ENCODE peak calls at places on chromosome 4, in eight cellular contexts. One of them, this sample, is unnamed.

GRCh38 chr4:52843958-52844357 is 18.2 kb upstream of the RASL11B start:
- DNase-seq in mesendoderm: no peak
- DNase-seq in HCT116: no peak
- DNase-seq in transverse colon: no peak
- DNase-seq in naive thymus-derived CD4-positive, alpha-beta T cell: no peak
- DNase-seq in pancreas: no peak
- DNase-seq in mammary epithelial cell: no peak
- DNase-seq in breast epithelium: no peak
- DNase-seq in this sample: no peak

GRCh38 chr4:151012836-151013235 is 2.2 kb downstream of the LRBA start:
- DNase-seq in mesendoderm: peak; percentile 60
- DNase-seq in HCT116: peak; percentile 7
- DNase-seq in transverse colon: peak; percentile 51
- DNase-seq in naive thymus-derived CD4-positive, alpha-beta T cell: no peak
- DNase-seq in pancreas: no peak
- DNase-seq in mammary epithelial cell: peak; percentile 59
- DNase-seq in breast epithelium: no peak
- DNase-seq in this sample: no peak

GRCh38 chr4:68074397-68074796 is 55.3 kb downstream of the TMPRSS11F start:
- DNase-seq in mesendoderm: peak; percentile 54
- DNase-seq in HCT116: no peak
- DNase-seq in transverse colon: no peak
- DNase-seq in naive thymus-derived CD4-positive, alpha-beta T cell: no peak
- DNase-seq in pancreas: no peak
- DNase-seq in mammary epithelial cell: peak; percentile 83
- DNase-seq in breast epithelium: no peak
- DNase-seq in this sample: no peak

GRCh38 chr4:149065753-149066152 is 623.5 kb upstream of the NR3C2 start:
- DNase-seq in mesendoderm: peak; percentile 33
- DNase-seq in HCT116: no peak
- DNase-seq in transverse colon: no peak
- DNase-seq in naive thymus-derived CD4-positive, alpha-beta T cell: no peak
- DNase-seq in pancreas: no peak
- DNase-seq in mammary epithelial cell: no peak
- DNase-seq in breast epithelium: no peak
- DNase-seq in this sample: peak; percentile 2

GRCh38 chr4:2417765-2418651 is at the start of gene ZFYVE28:
- DNase-seq in mesendoderm: no peak
- DNase-seq in HCT116: no peak
- DNase-seq in transverse colon: no peak
- DNase-seq in naive thymus-derived CD4-positive, alpha-beta T cell: no peak
- DNase-seq in pancreas: peak; percentile 87
- DNase-seq in mammary epithelial cell: peak; percentile 23
- DNase-seq in breast epithelium: no peak
- DNase-seq in this sample: no peak

GRCh38 chr4:152164561-152164960 is 371.3 kb downstream of the FBXW7 start:
- DNase-seq in mesendoderm: peak; percentile 75
- DNase-seq in HCT116: no peak
- DNase-seq in transverse colon: no peak
- DNase-seq in naive thymus-derived CD4-positive, alpha-beta T cell: no peak
- DNase-seq in pancreas: no peak
- DNase-seq in mammary epithelial cell: peak; percentile 23
- DNase-seq in breast epithelium: no peak
- DNase-seq in this sample: no peak

GRCh38 chr4:138222041-138222440 is 20.1 kb downstream of the SLC7A11 start:
- DNase-seq in mesendoderm: no peak
- DNase-seq in HCT116: no peak
- DNase-seq in transverse colon: no peak
- DNase-seq in naive thymus-derived CD4-positive, alpha-beta T cell: no peak
- DNase-seq in pancreas: no peak
- DNase-seq in mammary epithelial cell: no peak
- DNase-seq in breast epithelium: no peak
- DNase-seq in this sample: no peak

GRCh38 chr4:89619230-89619962 is 217.6 kb downstream of the SNCA start:
- DNase-seq in mesendoderm: no peak
- DNase-seq in HCT116: no peak
- DNase-seq in transverse colon: no peak
- DNase-seq in naive thymus-derived CD4-positive, alpha-beta T cell: no peak
- DNase-seq in pancreas: no peak
- DNase-seq in mammary epithelial cell: no peak
- DNase-seq in breast epithelium: no peak
- DNase-seq in this sample: no peak

GRCh38 chr4:74038161-74039064 is at the start of gene CXCL3:
- DNase-seq in mesendoderm: peak; percentile 67
- DNase-seq in HCT116: no peak
- DNase-seq in transverse colon: peak; percentile 86
- DNase-seq in naive thymus-derived CD4-positive, alpha-beta T cell: no peak
- DNase-seq in pancreas: peak; percentile 89
- DNase-seq in mammary epithelial cell: peak; percentile 94
- DNase-seq in breast epithelium: peak; percentile 53
- DNase-seq in this sample: no peak

GRCh38 chr4:73853246-73853704 is at the start of gene PF4V1:
- DNase-seq in mesendoderm: peak; percentile 13
- DNase-seq in HCT116: no peak
- DNase-seq in transverse colon: peak; percentile 22
- DNase-seq in naive thymus-derived CD4-positive, alpha-beta T cell: no peak
- DNase-seq in pancreas: peak; percentile 65
- DNase-seq in mammary epithelial cell: no peak
- DNase-seq in breast epithelium: no peak
- DNase-seq in this sample: no peak

DNA sequence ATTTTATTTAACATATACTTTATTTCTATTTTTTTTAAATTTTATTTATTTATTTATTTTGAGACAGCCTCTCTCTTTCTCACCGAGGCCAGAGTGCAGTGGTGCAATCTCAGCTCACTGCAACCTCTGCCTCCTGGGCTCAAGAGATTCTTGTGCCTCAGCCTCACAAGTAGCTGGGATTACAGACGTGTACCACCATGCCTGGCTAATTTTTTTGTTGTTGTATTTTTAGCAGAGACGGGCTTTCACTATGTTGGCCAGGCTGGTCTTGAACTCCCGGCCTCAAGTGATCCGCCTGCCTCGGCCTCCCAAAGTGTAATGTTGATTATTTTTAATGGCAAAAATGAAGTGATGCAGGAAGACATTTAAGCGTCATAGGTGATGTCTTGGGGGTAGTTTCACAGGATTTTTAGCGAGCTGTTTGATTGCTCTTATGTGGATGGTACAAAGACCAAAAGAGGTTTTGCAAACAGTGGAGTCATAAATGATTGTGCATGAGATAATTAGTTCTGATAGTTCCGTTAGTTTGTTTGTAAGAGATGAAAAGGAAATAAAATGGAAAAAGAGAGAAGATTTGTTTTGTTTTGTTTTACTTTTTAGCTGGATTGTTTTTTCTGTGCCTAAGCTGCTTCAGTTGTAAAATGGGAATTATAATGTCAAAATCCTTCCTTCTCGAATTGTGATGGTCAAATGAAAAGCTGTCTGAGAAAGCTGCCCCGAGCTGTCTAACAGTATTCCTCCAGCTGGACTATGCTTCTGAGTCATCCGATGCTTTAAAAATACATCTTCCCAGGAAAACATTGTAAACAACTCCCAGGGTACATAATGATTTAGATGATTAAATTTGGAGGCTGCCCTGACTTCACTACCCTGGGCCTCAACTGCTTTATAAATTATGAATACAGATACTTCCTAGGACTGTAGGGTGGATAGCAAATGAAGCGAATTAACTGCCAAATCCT is 14.7 kb downstream of the RHOH start:
- DNase-seq in mesendoderm: no peak
- DNase-seq in HCT116: no peak
- DNase-seq in transverse colon: no peak
- DNase-seq in naive thymus-derived CD4-positive, alpha-beta T cell: no peak
- DNase-seq in pancreas: no peak
- DNase-seq in mammary epithelial cell: no peak
- DNase-seq in breast epithelium: no peak
- DNase-seq in this sample: no peak
- H3K27ac ChIP-seq in mesendoderm: no peak overlapping the region
- H3K27ac ChIP-seq in HCT116: no peak overlapping the region
- H3K27ac ChIP-seq in transverse colon: no peak overlapping the region
- H3K27ac ChIP-seq in naive thymus-derived CD4-positive, alpha-beta T cell: peak overlapping the region; percentile 100
- H3K27ac ChIP-seq in pancreas: no peak overlapping the region
- H3K27ac ChIP-seq in mammary epithelial cell: no peak overlapping the region
- H3K27ac ChIP-seq in breast epithelium: no peak overlapping the region
- H3K27ac ChIP-seq in this sample: no peak overlapping the region

GRCh38 chr4:7104366-7105031 is 36.6 kb upstream of the GRPEL1 start:
- DNase-seq in mesendoderm: no peak
- DNase-seq in HCT116: no peak
- DNase-seq in transverse colon: no peak
- DNase-seq in naive thymus-derived CD4-positive, alpha-beta T cell: no peak
- DNase-seq in pancreas: no peak
- DNase-seq in mammary epithelial cell: no peak
- DNase-seq in breast epithelium: no peak
- DNase-seq in this sample: no peak
- H3K27ac ChIP-seq in mesendoderm: no peak overlapping the region
- H3K27ac ChIP-seq in HCT116: no peak overlapping the region
- H3K27ac ChIP-seq in transverse colon: peak overlapping the region; percentile 91
- H3K27ac ChIP-seq in naive thymus-derived CD4-positive, alpha-beta T cell: no peak overlapping the region
- H3K27ac ChIP-seq in pancreas: no peak overlapping the region
- H3K27ac ChIP-seq in mammary epithelial cell: no peak overlapping the region
- H3K27ac ChIP-seq in breast epithelium: no peak overlapping the region
- H3K27ac ChIP-seq in this sample: no peak overlapping the region

DNA sequence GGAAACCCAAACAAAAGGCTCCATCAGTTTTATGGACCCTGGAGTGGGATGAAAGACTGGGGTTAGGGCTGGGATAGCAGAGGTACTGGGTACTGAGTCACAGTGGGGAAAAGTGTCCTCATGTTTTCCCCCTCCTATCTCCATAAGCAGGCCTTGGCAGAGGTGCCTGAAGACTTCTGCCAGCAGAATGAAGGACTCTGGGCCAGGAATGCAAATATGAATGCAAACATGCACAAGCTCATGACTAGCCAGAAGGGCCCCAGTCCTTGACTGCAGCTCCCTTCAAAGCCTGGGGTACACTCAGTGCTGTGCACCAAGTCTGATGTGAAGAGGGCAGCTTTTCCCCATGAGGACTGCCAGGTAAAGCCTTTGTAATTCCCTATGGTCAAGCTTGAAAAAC is 1512.1 kb downstream of the ARAP2 start:
- DNase-seq in mesendoderm: no peak
- DNase-seq in HCT116: no peak
- DNase-seq in transverse colon: no peak
- DNase-seq in naive thymus-derived CD4-positive, alpha-beta T cell: no peak
- DNase-seq in pancreas: no peak
- DNase-seq in mammary epithelial cell: no peak
- DNase-seq in breast epithelium: no peak
- DNase-seq in this sample: no peak
- H3K27ac ChIP-seq in mesendoderm: no peak overlapping the region
- H3K27ac ChIP-seq in HCT116: no peak overlapping the region
- H3K27ac ChIP-seq in transverse colon: no peak overlapping the region
- H3K27ac ChIP-seq in naive thymus-derived CD4-positive, alpha-beta T cell: no peak overlapping the region
- H3K27ac ChIP-seq in pancreas: no peak overlapping the region
- H3K27ac ChIP-seq in mammary epithelial cell: no peak overlapping the region
- H3K27ac ChIP-seq in breast epithelium: no peak overlapping the region
- H3K27ac ChIP-seq in this sample: no peak overlapping the region

DNA sequence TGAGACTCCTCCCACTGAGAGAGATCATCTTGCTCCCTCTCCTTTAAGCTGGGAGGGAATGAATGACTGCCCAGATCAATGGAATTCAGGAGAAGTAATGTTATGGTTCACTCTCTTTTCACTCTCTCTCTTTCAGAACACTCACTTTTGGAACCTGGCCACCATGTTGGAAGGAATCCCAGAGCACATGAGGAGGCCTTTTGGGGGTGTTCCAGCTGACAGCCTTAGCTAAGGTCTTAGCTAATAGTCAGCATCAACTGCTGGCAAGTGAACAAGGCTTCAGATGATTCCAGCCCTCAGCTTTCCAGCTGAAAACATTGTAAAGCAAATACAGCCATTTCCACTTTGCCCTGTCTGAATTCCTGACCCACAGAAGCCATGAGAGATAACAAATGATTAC is 124.0 kb upstream of the CLNK start:
- DNase-seq in mesendoderm: no peak
- DNase-seq in HCT116: no peak
- DNase-seq in transverse colon: no peak
- DNase-seq in naive thymus-derived CD4-positive, alpha-beta T cell: no peak
- DNase-seq in pancreas: no peak
- DNase-seq in mammary epithelial cell: no peak
- DNase-seq in breast epithelium: no peak
- DNase-seq in this sample: no peak
- H3K27ac ChIP-seq in mesendoderm: no peak overlapping the region
- H3K27ac ChIP-seq in HCT116: no peak overlapping the region
- H3K27ac ChIP-seq in transverse colon: no peak overlapping the region
- H3K27ac ChIP-seq in naive thymus-derived CD4-positive, alpha-beta T cell: no peak overlapping the region
- H3K27ac ChIP-seq in pancreas: no peak overlapping the region
- H3K27ac ChIP-seq in mammary epithelial cell: no peak overlapping the region
- H3K27ac ChIP-seq in breast epithelium: no peak overlapping the region
- H3K27ac ChIP-seq in this sample: no peak overlapping the region

GRCh38 chr4:15794905-15795304 is 16.8 kb downstream of the CD38 start:
- DNase-seq in mesendoderm: no peak
- DNase-seq in HCT116: no peak
- DNase-seq in transverse colon: no peak
- DNase-seq in naive thymus-derived CD4-positive, alpha-beta T cell: no peak
- DNase-seq in pancreas: no peak
- DNase-seq in mammary epithelial cell: peak; percentile 52
- DNase-seq in breast epithelium: no peak
- DNase-seq in this sample: no peak
- H3K27ac ChIP-seq in mesendoderm: no peak overlapping the region
- H3K27ac ChIP-seq in HCT116: no peak overlapping the region
- H3K27ac ChIP-seq in transverse colon: no peak overlapping the region
- H3K27ac ChIP-seq in naive thymus-derived CD4-positive, alpha-beta T cell: no peak overlapping the region
- H3K27ac ChIP-seq in pancreas: no peak overlapping the region
- H3K27ac ChIP-seq in mammary epithelial cell: no peak overlapping the region
- H3K27ac ChIP-seq in breast epithelium: no peak overlapping the region
- H3K27ac ChIP-seq in this sample: no peak overlapping the region

GRCh38 chr4:20847124-20847747 is 147.0 kb downstream of the PACRGL start:
- DNase-seq in mesendoderm: no peak
- DNase-seq in HCT116: no peak
- DNase-seq in transverse colon: no peak
- DNase-seq in naive thymus-derived CD4-positive, alpha-beta T cell: no peak
- DNase-seq in pancreas: no peak
- DNase-seq in mammary epithelial cell: peak; percentile 76
- DNase-seq in breast epithelium: no peak
- DNase-seq in this sample: no peak
- H3K27ac ChIP-seq in mesendoderm: no peak overlapping the region
- H3K27ac ChIP-seq in HCT116: no peak overlapping the region
- H3K27ac ChIP-seq in transverse colon: no peak overlapping the region
- H3K27ac ChIP-seq in naive thymus-derived CD4-positive, alpha-beta T cell: no peak overlapping the region
- H3K27ac ChIP-seq in pancreas: no peak overlapping the region
- H3K27ac ChIP-seq in mammary epithelial cell: peak overlapping the region; percentile 3
- H3K27ac ChIP-seq in breast epithelium: no peak overlapping the region
- H3K27ac ChIP-seq in this sample: no peak overlapping the region

DNA sequence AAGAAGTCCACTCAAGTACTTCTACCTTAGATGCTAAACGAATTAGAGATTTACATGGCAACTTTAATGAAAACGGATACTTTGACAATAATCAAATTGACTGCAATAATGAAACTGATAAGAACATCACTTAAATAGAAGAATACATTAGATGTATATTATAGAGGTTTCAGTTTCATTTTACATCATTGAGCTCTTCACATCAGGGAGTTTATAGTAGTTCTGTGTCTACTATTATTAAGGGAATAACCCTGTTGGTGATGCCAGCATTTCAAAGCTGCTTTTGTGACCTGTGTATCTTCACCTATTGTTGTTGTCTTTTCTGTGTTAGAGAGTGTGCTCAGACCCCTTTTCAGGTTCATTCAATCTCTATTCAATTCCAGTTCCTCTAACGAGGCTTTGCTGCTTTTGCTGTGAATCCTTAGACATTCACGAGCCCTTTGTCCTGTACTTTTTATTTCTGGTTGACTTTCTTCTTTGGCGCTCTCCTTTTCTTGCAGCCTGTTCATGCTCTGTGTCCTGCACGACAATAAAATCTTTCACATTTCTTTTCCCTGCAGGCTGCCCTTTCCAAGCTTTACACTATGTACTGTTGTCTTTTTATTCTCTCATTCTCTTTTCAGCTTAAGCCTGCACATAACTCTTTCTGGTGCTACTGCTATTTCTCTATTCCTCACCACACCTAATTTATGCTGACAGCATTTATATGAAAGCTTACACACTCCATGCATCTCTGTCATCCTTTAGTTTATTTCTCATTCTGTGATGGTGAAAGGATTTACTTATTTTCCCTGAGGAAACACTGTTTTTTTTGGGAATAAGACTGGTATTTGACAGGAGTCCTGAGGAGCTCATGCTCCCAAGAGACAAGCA is 232.1 kb downstream of the CPE start:
- DNase-seq in mesendoderm: no peak
- DNase-seq in HCT116: no peak
- DNase-seq in transverse colon: no peak
- DNase-seq in naive thymus-derived CD4-positive, alpha-beta T cell: no peak
- DNase-seq in pancreas: no peak
- DNase-seq in mammary epithelial cell: no peak
- DNase-seq in breast epithelium: no peak
- DNase-seq in this sample: no peak
- H3K27ac ChIP-seq in mesendoderm: no peak overlapping the region
- H3K27ac ChIP-seq in HCT116: no peak overlapping the region
- H3K27ac ChIP-seq in transverse colon: peak overlapping the region; percentile 23
- H3K27ac ChIP-seq in naive thymus-derived CD4-positive, alpha-beta T cell: no peak overlapping the region
- H3K27ac ChIP-seq in pancreas: no peak overlapping the region
- H3K27ac ChIP-seq in mammary epithelial cell: no peak overlapping the region
- H3K27ac ChIP-seq in breast epithelium: no peak overlapping the region
- H3K27ac ChIP-seq in this sample: no peak overlapping the region